ENCODE peak calls at places on chromosome X, in nine cellular contexts. Y is MM.1S, M is lung, C is A549, W is RWPE2, B is kidney epithelial cell, G is breast epithelium, A is pancreas, K is left ventricle myocardium inferior. I is an unnamed sample.

GRCh38 chrX:10634681-10635161 is 14.3 kb upstream of the MID1 start:
- DNase-seq in Y (no peak), M (no peak), C (peak), W (peak), B (peak), G (no peak), A (no peak), K (no peak), I (no peak)

GRCh38 chrX:119688856-119689455 is 4.0 kb downstream of the SEPTIN6 start:
- DNase-seq in Y (peak), M (no peak), C (no peak), W (no peak), B (no peak), G (no peak), A (no peak), K (no peak), I (no peak)

GRCh38 chrX:151871244-151871643 is 41.4 kb upstream of the MAGEA4 start:
- DNase-seq in Y (no peak), M (no peak), C (peak), W (peak), B (peak), G (no peak), A (no peak), K (no peak), I (no peak)

GRCh38 chrX:140860718-140861117 is 141.7 kb upstream of the SPANXB1 start:
- DNase-seq in Y (no peak), M (no peak), C (no peak), W (no peak), B (no peak), G (no peak), A (no peak), K (no peak), I (no peak)

GRCh38 chrX:24369816-24370215 is 9.4 kb downstream of the SUPT20HL1 start:
- DNase-seq in Y (no peak), M (no peak), C (no peak), W (no peak), B (no peak), G (no peak), A (no peak), K (no peak), I (no peak)

GRCh38 chrX:110881971-110882370 is 86.4 kb upstream of the CHRDL1 start:
- DNase-seq in Y (no peak), M (no peak), C (no peak), W (no peak), B (no peak), G (no peak), A (no peak), K (no peak), I (no peak)

GRCh38 chrX:102516314-102516936 is at the start of gene TMSB15A:
- DNase-seq in Y (peak), M (peak), C (peak), W (peak), B (no peak), G (peak), A (peak), K (peak), I (peak)

GRCh38 chrX:30593435-30594200 is 16.1 kb upstream of the TASL start:
- DNase-seq in Y (peak), M (no peak), C (no peak), W (no peak), B (no peak), G (no peak), A (no peak), K (no peak), I (no peak)

GRCh38 chrX:153782324-153782723 is 1.5 kb downstream of the SRPK3 start:
- DNase-seq in Y (no peak), M (no peak), C (no peak), W (no peak), B (no peak), G (peak), A (no peak), K (no peak), I (no peak)

GRCh38 chrX:141133272-141133671 is 43.7 kb downstream of the LDOC1 start:
- DNase-seq in Y (no peak), M (no peak), C (no peak), W (no peak), B (no peak), G (peak), A (no peak), K (no peak), I (no peak)

GRCh38 chrX:10387011-10387410 is 230.2 kb downstream of the CLCN4 start:
- DNase-seq in Y (no peak), M (no peak), C (no peak), W (no peak), B (no peak), G (no peak), A (no peak), K (no peak), I (no peak)

GRCh38 chrX:154698630-154699248 is 45.4 kb upstream of the CTAG2 start:
- DNase-seq in Y (no peak), M (no peak), C (no peak), W (no peak), B (no peak), G (no peak), A (no peak), K (no peak), I (no peak)

GRCh38 chrX:137852502-137852901 is 286.6 kb downstream of the ZIC3 start:
- DNase-seq in Y (no peak), M (no peak), C (no peak), W (no peak), B (no peak), G (no peak), A (no peak), K (no peak), I (no peak)

GRCh38 chrX:126165721-126166401 is at the start of gene DCAF12L2:
- DNase-seq in Y (no peak), M (no peak), C (peak), W (no peak), B (no peak), G (no peak), A (no peak), K (peak), I (peak)

GRCh38 chrX:134717698-134718328 is 59.5 kb upstream of the PLAC1 start:
- DNase-seq in Y (no peak), M (no peak), C (peak), W (no peak), B (no peak), G (no peak), A (no peak), K (no peak), I (no peak)

GRCh38 chrX:78979789-78980464 is 34.7 kb downstream of the P2RY10 start:
- DNase-seq in Y (peak), M (no peak), C (no peak), W (no peak), B (no peak), G (no peak), A (no peak), K (no peak), I (no peak)

GRCh38 chrX:105695451-105695850 is 126.9 kb upstream of the NRK start:
- DNase-seq in Y (no peak), M (no peak), C (no peak), W (no peak), B (peak), G (no peak), A (no peak), K (no peak), I (no peak)

GRCh38 chrX:10235851-10236250 is 79.1 kb downstream of the CLCN4 start:
- DNase-seq in Y (no peak), M (no peak), C (no peak), W (no peak), B (no peak), G (no peak), A (no peak), K (no peak), I (no peak)

GRCh38 chrX:153727108-153727931 is 2.7 kb downstream of the ABCD1 start:
- DNase-seq in Y (no peak), M (no peak), C (no peak), W (no peak), B (no peak), G (no peak), A (peak), K (peak), I (no peak)

GRCh38 chrX:150361070-150361776 is 1.9 kb upstream of the MAMLD1 start:
- DNase-seq in Y (no peak), M (no peak), C (peak), W (no peak), B (no peak), G (no peak), A (no peak), K (no peak), I (peak)

GRCh38 chrX:55132416-55132815 is 43.6 kb downstream of the PAGE2 start:
- DNase-seq in Y (no peak), M (no peak), C (no peak), W (no peak), B (no peak), G (no peak), A (no peak), K (no peak), I (no peak)

GRCh38 chrX:8044861-8045434 is 117.7 kb upstream of the PNPLA4 start:
- DNase-seq in Y (no peak), M (no peak), C (no peak), W (no peak), B (no peak), G (no peak), A (no peak), K (no peak), I (no peak)

GRCh38 chrX:41596586-41596985 is 92.2 kb upstream of the GPR34 start:
- DNase-seq in Y (no peak), M (no peak), C (no peak), W (no peak), B (peak), G (no peak), A (no peak), K (no peak), I (no peak)

GRCh38 chrX:72258174-72258573 is 18.9 kb downstream of the RPS4X start:
- DNase-seq in Y (no peak), M (no peak), C (peak), W (no peak), B (no peak), G (no peak), A (no peak), K (no peak), I (no peak)

GRCh38 chrX:58025979-58026378 is 115.7 kb upstream of the ZXDA start:
- DNase-seq in Y (peak), M (no peak), C (peak), W (no peak), B (no peak), G (no peak), A (no peak), K (no peak), I (no peak)
- TF ChIP-seq CTCF in Y (peak), M (peak), C (peak), W (peak), B (peak), G (peak), A (peak), K (peak), I (no peak)

GRCh38 chrX:51641421-51642021 is 22.8 kb upstream of the CENPVL3 start:
- DNase-seq in Y (peak), M (no peak), C (peak), W (no peak), B (peak), G (no peak), A (no peak), K (no peak), I (no peak)
- TF ChIP-seq CTCF in Y (peak), M (no peak), C (peak), W (no peak), B (peak), G (no peak), A (no peak), K (peak), I (peak)

GRCh38 chrX:11663875-11664210 is 1.9 kb downstream of the ARHGAP6 start:
- DNase-seq in Y (no peak), M (no peak), C (peak), W (no peak), B (no peak), G (no peak), A (no peak), K (no peak), I (no peak)
- TF ChIP-seq CTCF in Y (no peak), M (no peak), C (no peak), W (no peak), B (peak), G (no peak), A (no peak), K (no peak), I (no peak)

GRCh38 chrX:46836701-46837542 is at the start of gene RP2:
- DNase-seq in Y (peak), M (peak), C (peak), W (peak), B (peak), G (peak), A (peak), K (peak), I (peak)
- TF ChIP-seq CTCF in Y (no peak), M (no peak), C (no peak), W (no peak), B (no peak), G (peak), A (peak), K (peak), I (no peak)

GRCh38 chrX:100647095-100647494 is 3.1 kb downstream of the SRPX2 start:
- DNase-seq in Y (no peak), M (no peak), C (no peak), W (no peak), B (no peak), G (no peak), A (no peak), K (no peak), I (no peak)
- TF ChIP-seq CTCF in Y (no peak), M (no peak), C (no peak), W (no peak), B (no peak), G (no peak), A (no peak), K (no peak), I (no peak)

GRCh38 chrX:107775734-107776511 is at the start of gene TSC22D3:
- DNase-seq in Y (peak), M (peak), C (peak), W (peak), B (peak), G (peak), A (peak), K (peak), I (peak)
- TF ChIP-seq CTCF in Y (no peak), M (no peak), C (no peak), W (peak), B (no peak), G (no peak), A (no peak), K (peak), I (no peak)

I was measured in glutamatergic neuron.